ENCODE peak calls at places on chromosomes 11 and 22, in seven cellular contexts. V is lower lobe of right lung, Z is MM.1S, L is GM10248, K is Ammon's horn, W is substantia nigra, S is body of pancreas. J is an unnamed sample.

GRCh38 chr11:92482502-92482901 is 257.9 kb downstream of the FAT3 start:
- DNase-seq in V (no peak), Z (no peak), L (no peak), K (no peak), W (no peak), S (no peak), J (no peak)

GRCh38 chr22:31843526-31843925 is 89.7 kb downstream of the DEPDC5 start:
- DNase-seq in V (no peak), Z (no peak), L (no peak), K (no peak), W (no peak), S (no peak), J (no peak)

GRCh38 chr11:69234740-69235710 is 58.9 kb upstream of the MYEOV start:
- DNase-seq in V (no peak), Z (no peak), L (no peak), K (no peak), W (no peak), S (no peak), J (no peak)

GRCh38 chr22:44336962-44337657 is 24.4 kb upstream of the SHISAL1 start:
- DNase-seq in V (no peak), Z (no peak), L (no peak), K (no peak), W (no peak), S (no peak), J (no peak)

GRCh38 chr11:79444923-79445322 is 4.1 kb upstream of the TENM4 start:
- DNase-seq in V (no peak), Z (no peak), L (no peak), K (no peak), W (no peak), S (no peak), J (no peak)

GRCh38 chr11:1121343-1122331 is 36.1 kb upstream of the MUC5AC start:
- DNase-seq in V (peak; percentile 41), Z (no peak), L (no peak), K (no peak), W (no peak), S (no peak), J (no peak)

GRCh38 chr11:119144825-119145476 is 3.9 kb upstream of the ABCG4 start:
- DNase-seq in V (peak; percentile 65), Z (peak; percentile 63), L (peak; percentile 82), K (peak; percentile 52), W (peak; percentile 17), S (peak; percentile 66), J (no peak)

GRCh38 chr22:31240011-31240410 is 27.9 kb downstream of the LIMK2 start:
- DNase-seq in V (no peak), Z (no peak), L (no peak), K (no peak), W (no peak), S (no peak), J (no peak)

GRCh38 chr11:100619484-100619883 is 67.6 kb upstream of the ARHGAP42 start:
- DNase-seq in V (no peak), Z (peak; percentile 16), L (no peak), K (no peak), W (no peak), S (no peak), J (no peak)

GRCh38 chr22:24427500-24428164 is at the start of gene ADORA2A:
- DNase-seq in V (peak; percentile 76), Z (peak; percentile 91), L (peak; percentile 66), K (no peak), W (no peak), S (no peak), J (peak; percentile 78)

GRCh38 chr11:108616549-108616948 is 23.0 kb upstream of the EXPH5 start:
- DNase-seq in V (no peak), Z (no peak), L (no peak), K (no peak), W (no peak), S (no peak), J (no peak)

GRCh38 chr11:91299980-91300379 is 924.6 kb upstream of the FAT3 start:
- DNase-seq in V (no peak), Z (peak; percentile 40), L (peak; percentile 4), K (no peak), W (no peak), S (no peak), J (no peak)

GRCh38 chr11:120022617-120023016 is 115.3 kb downstream of the TRIM29 start:
- DNase-seq in V (no peak), Z (no peak), L (no peak), K (no peak), W (no peak), S (no peak), J (no peak)

GRCh38 chr11:3014943-3015342 is 22.8 kb upstream of the NAP1L4 start:
- DNase-seq in V (no peak), Z (no peak), L (no peak), K (no peak), W (no peak), S (no peak), J (no peak)

GRCh38 chr11:69372589-69373250 is 78.8 kb downstream of the MYEOV start:
- DNase-seq in V (no peak), Z (no peak), L (no peak), K (no peak), W (no peak), S (no peak), J (no peak)

GRCh38 chr22:39873963-39874362 is 19.6 kb downstream of the ENTHD1 start:
- DNase-seq in V (no peak), Z (no peak), L (no peak), K (no peak), W (no peak), S (no peak), J (no peak)

GRCh38 chr11:28673687-28674431 is 565.7 kb downstream of the METTL15 start:
- DNase-seq in V (no peak), Z (no peak), L (no peak), K (peak; percentile 19), W (no peak), S (no peak), J (no peak)

GRCh38 chr11:79013509-79013908 is 427.3 kb downstream of the TENM4 start:
- DNase-seq in V (no peak), Z (no peak), L (no peak), K (no peak), W (no peak), S (no peak), J (no peak)

GRCh38 chr22:27913162-27913741 is 5.8 kb downstream of the PITPNB start:
- DNase-seq in V (no peak), Z (no peak), L (peak; percentile 17), K (no peak), W (no peak), S (no peak), J (no peak)

GRCh38 chr11:116224154-116224888 is 548.5 kb downstream of the BUD13 start:
- DNase-seq in V (no peak), Z (peak; percentile 42), L (peak; percentile 66), K (peak; percentile 40), W (peak; percentile 47), S (peak; percentile 52), J (no peak)

GRCh38 chr11:89381094-89381493 is 110.1 kb downstream of the NOX4 start:
- DNase-seq in V (no peak), Z (no peak), L (no peak), K (peak; percentile 27), W (no peak), S (no peak), J (no peak)

GRCh38 chr11:32092581-32093170 is 1.8 kb downstream of the RCN1 start:
- DNase-seq in V (no peak), Z (no peak), L (no peak), K (no peak), W (no peak), S (no peak), J (no peak)

GRCh38 chr11:32105871-32106312 is 15.0 kb downstream of the RCN1 start:
- DNase-seq in V (no peak), Z (no peak), L (peak; percentile 35), K (no peak), W (no peak), S (no peak), J (no peak)

GRCh38 chr11:106281455-106282173 is 204.2 kb downstream of the AASDHPPT start:
- DNase-seq in V (no peak), Z (no peak), L (no peak), K (no peak), W (no peak), S (no peak), J (no peak)

GRCh38 chr11:125275905-125276634 is 111.5 kb downstream of the PKNOX2 start:
- DNase-seq in V (no peak), Z (no peak), L (no peak), K (no peak), W (no peak), S (no peak), J (no peak)

GRCh38 chr11:100675115-100675650 is 11.9 kb upstream of the ARHGAP42 start:
- DNase-seq in V (no peak), Z (no peak), L (no peak), K (no peak), W (no peak), S (no peak), J (no peak)

GRCh38 chr22:45192701-45193187 is 29.0 kb downstream of the NUP50 start:
- DNase-seq in V (no peak), Z (no peak), L (peak; percentile 19), K (no peak), W (no peak), S (no peak), J (no peak)

GRCh38 chr22:27867114-27867957 is 51.7 kb downstream of the PITPNB start:
- DNase-seq in V (no peak), Z (no peak), L (no peak), K (no peak), W (no peak), S (no peak), J (no peak)

GRCh38 chr11:124518900-124519541 is 24.4 kb downstream of the OR8B12 start:
- DNase-seq in V (no peak), Z (no peak), L (no peak), K (peak; percentile 60), W (no peak), S (no peak), J (no peak)

GRCh38 chr11:126738632-126739031 is 261.9 kb downstream of the KIRREL3 start:
- DNase-seq in V (no peak), Z (no peak), L (no peak), K (peak; percentile 35), W (no peak), S (no peak), J (no peak)